ENCODE peak calls at places on chromosomes 2 and 18, in eight cellular contexts. One of them, this sample, is unnamed.

GRCh38 chr2:196566969-196567666 is 72.4 kb upstream of the CCDC150 start:
- DNase-seq in nucleus accumbens: no peak
- DNase-seq in NCI-H446: peak; percentile 7
- DNase-seq in Panc1: no peak
- DNase-seq in amygdala: no peak
- DNase-seq in head of caudate nucleus: no peak
- DNase-seq in Caco-2: no peak
- DNase-seq in foreskin fibroblast: no peak
- DNase-seq in this sample: no peak

GRCh38 chr2:112768432-112768831 is 4.0 kb upstream of the CKAP2L start:
- DNase-seq in amygdala: no peak
- DNase-seq in nucleus accumbens: no peak
- DNase-seq in head of caudate nucleus: no peak
- DNase-seq in foreskin fibroblast: peak; percentile 36
- DNase-seq in Caco-2: no peak
- DNase-seq in Panc1: no peak
- DNase-seq in NCI-H446: no peak
- DNase-seq in this sample: no peak

GRCh38 chr2:121220995-121221394 is 64.0 kb downstream of the TFCP2L1 start:
- DNase-seq in NCI-H446: no peak
- DNase-seq in nucleus accumbens: no peak
- DNase-seq in head of caudate nucleus: no peak
- DNase-seq in amygdala: no peak
- DNase-seq in foreskin fibroblast: peak; percentile 17
- DNase-seq in Caco-2: no peak
- DNase-seq in Panc1: peak; percentile 15
- DNase-seq in this sample: no peak

GRCh38 chr2:196168181-196168580 is 3.2 kb downstream of the STK17B start:
- DNase-seq in nucleus accumbens: no peak
- DNase-seq in Panc1: no peak
- DNase-seq in head of caudate nucleus: no peak
- DNase-seq in Caco-2: no peak
- DNase-seq in NCI-H446: no peak
- DNase-seq in foreskin fibroblast: peak; percentile 50
- DNase-seq in amygdala: no peak
- DNase-seq in this sample: no peak

GRCh38 chr18:260547-260946 is 7.3 kb downstream of the THOC1 start:
- DNase-seq in nucleus accumbens: no peak
- DNase-seq in amygdala: no peak
- DNase-seq in head of caudate nucleus: no peak
- DNase-seq in foreskin fibroblast: no peak
- DNase-seq in Panc1: no peak
- DNase-seq in Caco-2: no peak
- DNase-seq in NCI-H446: no peak
- DNase-seq in this sample: no peak

GRCh38 chr2:127170452-127171197 is 49.5 kb downstream of the CYP27C1 start:
- DNase-seq in Caco-2: peak; percentile 60
- DNase-seq in amygdala: no peak
- DNase-seq in NCI-H446: no peak
- DNase-seq in nucleus accumbens: no peak
- DNase-seq in foreskin fibroblast: no peak
- DNase-seq in head of caudate nucleus: no peak
- DNase-seq in Panc1: no peak
- DNase-seq in this sample: no peak

GRCh38 chr2:186740266-186740665 is 46.4 kb downstream of the FAM171B start:
- DNase-seq in amygdala: no peak
- DNase-seq in head of caudate nucleus: no peak
- DNase-seq in foreskin fibroblast: no peak
- DNase-seq in NCI-H446: no peak
- DNase-seq in Caco-2: no peak
- DNase-seq in Panc1: no peak
- DNase-seq in nucleus accumbens: no peak
- DNase-seq in this sample: no peak

GRCh38 chr2:223621901-223622300 is 19.7 kb upstream of the SCG2 start:
- DNase-seq in foreskin fibroblast: no peak
- DNase-seq in nucleus accumbens: peak; percentile 4
- DNase-seq in amygdala: no peak
- DNase-seq in Panc1: no peak
- DNase-seq in NCI-H446: no peak
- DNase-seq in Caco-2: no peak
- DNase-seq in head of caudate nucleus: peak; percentile 74
- DNase-seq in this sample: peak; percentile 45

GRCh38 chr2:240319855-240320560 is 115.5 kb upstream of the GPC1 start:
- DNase-seq in foreskin fibroblast: peak; percentile 79
- DNase-seq in Caco-2: no peak
- DNase-seq in amygdala: no peak
- DNase-seq in nucleus accumbens: peak; percentile 59
- DNase-seq in NCI-H446: no peak
- DNase-seq in head of caudate nucleus: peak; percentile 81
- DNase-seq in Panc1: no peak
- DNase-seq in this sample: no peak

GRCh38 chr2:134778372-134778771 is 59.6 kb upstream of the TMEM163 start:
- DNase-seq in NCI-H446: no peak
- DNase-seq in Caco-2: no peak
- DNase-seq in head of caudate nucleus: no peak
- DNase-seq in Panc1: no peak
- DNase-seq in foreskin fibroblast: no peak
- DNase-seq in amygdala: no peak
- DNase-seq in nucleus accumbens: no peak
- DNase-seq in this sample: no peak

This sample was measured in putamen.